ENCODE peak calls at places on chromosomes 6 and 20, in six cellular contexts. P is dermis blood vessel endothelial cell, K is PC-9, U is GM12865, Z is NCI-H345, H is KG1. V is an unnamed sample.

GRCh38 chr6:154411076-154411475 is 54.5 kb upstream of the IPCEF1 start:
- DNase-seq in H (no peak), P (no peak), U (no peak), K (no peak), Z (no peak), V (no peak)

GRCh38 chr6:55868910-55869479 is 6.4 kb downstream of the BMP5 start:
- DNase-seq in U (peak; percentile 88), P (no peak), H (no peak), K (peak; percentile 35), Z (no peak), V (no peak)

GRCh38 chr20:46089076-46089337 is 755 bp downstream of the NCOA5 start:
- DNase-seq in U (no peak), H (no peak), Z (no peak), P (peak; percentile 56), K (no peak), V (no peak)

GRCh38 chr6:22149501-22150490 is 147.0 kb downstream of the PRL start:
- DNase-seq in P (peak; percentile 17), U (peak; percentile 57), Z (peak; percentile 86), H (no peak), K (no peak), V (no peak)

GRCh38 chr6:122612838-122613237 is 2.6 kb downstream of the PKIB start:
- DNase-seq in K (no peak), H (no peak), Z (no peak), U (no peak), P (no peak), V (no peak)

GRCh38 chr6:143107440-143107839 is 46.8 kb downstream of the AIG1 start:
- DNase-seq in U (no peak), K (no peak), P (no peak), H (no peak), Z (no peak), V (no peak)

GRCh38 chr20:19495905-19496703 is 262.0 kb upstream of the RIN2 start:
- DNase-seq in P (no peak), K (no peak), Z (no peak), H (no peak), U (no peak), V (no peak)

GRCh38 chr6:33417127-33417902 is 592 bp downstream of the CUTA start:
- DNase-seq in U (peak; percentile 32), P (peak; percentile 50), Z (no peak), K (no peak), H (no peak), V (no peak)

GRCh38 chr6:53928641-53929339 is 134.0 kb downstream of the LRRC1 start:
- DNase-seq in Z (no peak), P (peak; percentile 90), K (no peak), U (no peak), H (no peak), V (no peak)

GRCh38 chr6:137487947-137488735 is 6.1 kb downstream of the OLIG3 start:
- DNase-seq in H (no peak), K (no peak), P (no peak), U (no peak), Z (no peak), V (no peak)

GRCh38 chr20:1357921-1358671 is 29.2 kb upstream of the SDCBP2 start:
- DNase-seq in K (no peak), H (no peak), Z (no peak), U (no peak), P (no peak), V (no peak)

GRCh38 chr6:45438849-45439406 is 61.2 kb upstream of the SUPT3H start:
- DNase-seq in P (peak; percentile 49), K (no peak), H (no peak), Z (no peak), U (no peak), V (no peak)

GRCh38 chr6:123777554-123777953 is 26.1 kb upstream of the NKAIN2 start:
- DNase-seq in H (peak; percentile 28), Z (peak; percentile 26), U (no peak), K (no peak), P (no peak), V (no peak)

GRCh38 chr6:3899061-3899460 is 49.9 kb downstream of the FAM50B start:
- DNase-seq in P (no peak), K (no peak), U (no peak), Z (no peak), H (no peak), V (no peak)

GRCh38 chr6:128663238-128663637 is 142.8 kb upstream of the PTPRK start:
- DNase-seq in U (peak; percentile 10), P (no peak), Z (no peak), H (no peak), K (no peak), V (no peak)

GRCh38 chr6:36314221-36315014 is 22.3 kb downstream of the BNIP5 start:
- DNase-seq in K (peak; percentile 80), U (no peak), H (no peak), Z (no peak), P (no peak), V (peak; percentile 44)

GRCh38 chr6:90575267-90575666 is 11.6 kb downstream of the MAP3K7 start:
- DNase-seq in Z (no peak), H (no peak), P (no peak), U (no peak), K (no peak), V (no peak)

GRCh38 chr6:136410201-136411027 is 120.8 kb upstream of the BCLAF1 start:
- DNase-seq in Z (no peak), P (no peak), H (no peak), U (peak; percentile 66), K (no peak), V (no peak)

GRCh38 chr6:31419842-31420241 is 16.4 kb downstream of the MICA start:
- DNase-seq in K (no peak), H (no peak), P (no peak), Z (no peak), U (peak; percentile 36), V (no peak)